ENCODE peak calls at places on chromosomes 11 and 22, in eight cellular contexts. O is stimulated activated CD4-positive, alpha-beta T cell treated with anti-CD3 and anti-CD28 coated beads, Interleukin-1b, Interleukin-23, amount 100 ng/mL, for 1 hour; F is activated CD4-positive, alpha-beta T cell treated with anti-CD3 and anti-CD28 coated beads for 36 hours; N is effector memory CD8-positive, alpha-beta T cell; G is aorta; V is T47D; Y is Calu3; K is NCI-H460. A is an unnamed sample.

GRCh38 chr11:65382036-65382803 is at the start of gene SLC25A45:
- DNase-seq in O (peak; percentile 85), F (peak; percentile 97), N (peak; percentile 87), G (peak; percentile 95), V (no peak), Y (peak; percentile 98), K (peak; percentile 93), A (peak; percentile 83)

GRCh38 chr11:100776212-100776896 is 89.3 kb downstream of the ARHGAP42 start:
- DNase-seq in O (no peak), F (no peak), N (no peak), G (no peak), V (no peak), Y (peak; percentile 44), K (no peak), A (no peak)

GRCh38 chr11:11373934-11374333 is 20.9 kb upstream of the CSNK2A3 start:
- DNase-seq in O (no peak), F (no peak), N (no peak), G (no peak), V (no peak), Y (no peak), K (no peak), A (no peak)

GRCh38 chr11:1992111-1992510 is 5.5 kb downstream of the H19 start:
- DNase-seq in O (no peak), F (no peak), N (no peak), G (peak; percentile 35), V (no peak), Y (no peak), K (no peak), A (no peak)

GRCh38 chr11:12207384-12208150 is 97.2 kb downstream of the MICAL2 start:
- DNase-seq in O (no peak), F (peak; percentile 80), N (no peak), G (no peak), V (no peak), Y (no peak), K (no peak), A (no peak)

GRCh38 chr11:10351768-10352641 is 47.1 kb downstream of the ADM start:
- DNase-seq in O (no peak), F (no peak), N (no peak), G (peak; percentile 59), V (no peak), Y (peak; percentile 35), K (no peak), A (no peak)

GRCh38 chr22:49588739-49589138 is 238.9 kb downstream of the BRD1 start:
- DNase-seq in O (no peak), F (no peak), N (no peak), G (no peak), V (no peak), Y (no peak), K (no peak), A (no peak)

GRCh38 chr11:95358516-95359322 is 127.7 kb upstream of the SESN3 start:
- DNase-seq in O (no peak), F (no peak), N (no peak), G (peak; percentile 57), V (no peak), Y (peak; percentile 2), K (no peak), A (no peak)

GRCh38 chr11:36455658-36456111 is 54.4 kb downstream of the TRAF6 start:
- DNase-seq in O (no peak), F (no peak), N (no peak), G (peak; percentile 94), V (no peak), Y (peak; percentile 20), K (no peak), A (no peak)

GRCh38 chr11:75480890-75481190 is 44.9 kb downstream of the GDPD5 start:
- DNase-seq in O (no peak), F (no peak), N (no peak), G (no peak), V (no peak), Y (no peak), K (no peak), A (no peak)

GRCh38 chr11:115503083-115503885 is 931 bp downstream of the CADM1 start:
- DNase-seq in O (no peak), F (peak; percentile 52), N (peak; percentile 14), G (peak; percentile 66), V (peak; percentile 68), Y (peak; percentile 5), K (peak; percentile 14), A (peak; percentile 67)

GRCh38 chr11:6488831-6489230 is 7.5 kb downstream of the TIMM10B start:
- DNase-seq in O (no peak), F (no peak), N (no peak), G (no peak), V (no peak), Y (no peak), K (no peak), A (no peak)

GRCh38 chr11:12540913-12541587 is 133.2 kb upstream of the TEAD1 start:
- DNase-seq in O (no peak), F (no peak), N (no peak), G (no peak), V (no peak), Y (no peak), K (no peak), A (no peak)

GRCh38 chr22:37932821-37933578 is 20.4 kb downstream of the C22orf23 start:
- DNase-seq in O (no peak), F (no peak), N (no peak), G (no peak), V (no peak), Y (no peak), K (no peak), A (no peak)

GRCh38 chr11:85627332-85627997 is at the start of gene DLG2:
- DNase-seq in O (no peak), F (peak; percentile 36), N (peak; percentile 5), G (no peak), V (no peak), Y (no peak), K (no peak), A (peak; percentile 6)

GRCh38 chr22:41001722-41002122 is 50.5 kb downstream of the RBX1 start:
- DNase-seq in O (no peak), F (no peak), N (no peak), G (no peak), V (no peak), Y (peak; percentile 30), K (no peak), A (no peak)

GRCh38 chr11:69044111-69045013 is 4.4 kb upstream of the TPCN2 start:
- DNase-seq in O (no peak), F (peak; percentile 57), N (no peak), G (peak; percentile 84), V (peak; percentile 70), Y (peak; percentile 83), K (peak; percentile 65), A (no peak)

GRCh38 chr11:114892381-114893197 is 214.3 kb downstream of the NXPE2 start:
- DNase-seq in O (no peak), F (peak; percentile 41), N (no peak), G (no peak), V (no peak), Y (no peak), K (no peak), A (peak; percentile 18)

GRCh38 chr22:46579751-46580449 is 40.3 kb upstream of the GRAMD4 start:
- DNase-seq in O (no peak), F (no peak), N (no peak), G (peak; percentile 32), V (no peak), Y (no peak), K (no peak), A (no peak)

GRCh38 chr22:32761251-32761903 is 40.1 kb upstream of the TIMP3 start:
- DNase-seq in O (no peak), F (no peak), N (no peak), G (no peak), V (no peak), Y (peak; percentile 25), K (no peak), A (no peak)

GRCh38 chr11:131504199-131504949 is 134.0 kb downstream of the NTM start:
- DNase-seq in O (no peak), F (no peak), N (no peak), G (no peak), V (no peak), Y (no peak), K (peak; percentile 29), A (no peak)

GRCh38 chr11:28257761-28258160 is 149.6 kb downstream of the METTL15 start:
- DNase-seq in O (no peak), F (no peak), N (no peak), G (no peak), V (no peak), Y (no peak), K (no peak), A (no peak)

GRCh38 chr22:19107730-19108074 is 14.5 kb downstream of the DGCR2 start:
- DNase-seq in O (no peak), F (no peak), N (no peak), G (no peak), V (no peak), Y (no peak), K (no peak), A (no peak)

GRCh38 chr11:8719260-8720190 is 36.9 kb downstream of the RPL27A start:
- DNase-seq in O (no peak), F (no peak), N (no peak), G (peak; percentile 81), V (no peak), Y (peak; percentile 48), K (peak; percentile 9), A (no peak)

GRCh38 chr22:26618487-26618886 is 660 bp upstream of the CRYBB1 start:
- DNase-seq in O (no peak), F (no peak), N (no peak), G (no peak), V (no peak), Y (no peak), K (no peak), A (no peak)

GRCh38 chr11:10379433-10379832 is 74.6 kb downstream of the ADM start:
- DNase-seq in O (no peak), F (no peak), N (no peak), G (no peak), V (no peak), Y (no peak), K (no peak), A (no peak)

GRCh38 chr11:118870396-118871343 is 13.0 kb upstream of the CXCR5 start:
- DNase-seq in O (no peak), F (peak; percentile 61), N (no peak), G (peak; percentile 66), V (peak; percentile 73), Y (peak; percentile 10), K (no peak), A (peak; percentile 49)

GRCh38 chr22:38942702-38943101 is 14.7 kb upstream of the APOBEC3A start:
- DNase-seq in O (no peak), F (no peak), N (no peak), G (no peak), V (no peak), Y (no peak), K (no peak), A (no peak)

GRCh38 chr22:49966041-49966715 is 5.6 kb downstream of the PIM3 start:
- DNase-seq in O (no peak), F (peak; percentile 28), N (no peak), G (no peak), V (no peak), Y (no peak), K (no peak), A (no peak)

GRCh38 chr22:26711205-26711958 is 54.0 kb downstream of the MIAT start:
- DNase-seq in O (no peak), F (no peak), N (peak; percentile 5), G (no peak), V (no peak), Y (no peak), K (no peak), A (peak; percentile 52)

GRCh38 chr11:17590463-17590862 is 43.4 kb downstream of the OTOG start:
- DNase-seq in O (no peak), F (no peak), N (no peak), G (no peak), V (no peak), Y (no peak), K (no peak), A (no peak)

GRCh38 chr22:38284042-38284402 is 11.2 kb upstream of the TMEM184B start:
- DNase-seq in O (no peak), F (no peak), N (no peak), G (peak; percentile 73), V (no peak), Y (no peak), K (no peak), A (no peak)

GRCh38 chr11:61890536-61891330 is 612 bp downstream of the FADS3 start:
- DNase-seq in O (no peak), F (peak; percentile 66), N (peak; percentile 13), G (peak; percentile 88), V (peak; percentile 54), Y (peak; percentile 59), K (no peak), A (peak; percentile 61)

GRCh38 chr11:79708319-79708928 is 267.6 kb upstream of the TENM4 start:
- DNase-seq in O (no peak), F (no peak), N (no peak), G (no peak), V (peak; percentile 38), Y (peak; percentile 9), K (peak; percentile 22), A (peak; percentile 33)